ENCODE peak calls at places on chromosomes 4 and X, in six cellular contexts. V, U, R, C, I and G are unnamed samples.

GRCh38 chrX:111447298-111447697 is 35.3 kb upstream of the DCX start:
- DNase-seq in V (no peak), U (no peak), R (peak; percentile 4), C (peak; percentile 56), I (peak; percentile 57), G (peak; percentile 1)

GRCh38 chr4:16875487-16875886 is 23.0 kb downstream of the LDB2 start:
- DNase-seq in V (peak; percentile 97), U (peak; percentile 28), R (no peak), C (peak; percentile 86), I (no peak), G (peak; percentile 96)

GRCh38 chrX:10423716-10424115 is 196.7 kb downstream of the MID1 start:
- DNase-seq in V (no peak), U (no peak), R (no peak), C (no peak), I (no peak), G (no peak)

GRCh38 chrX:2867191-2867590 is 38.5 kb downstream of the GYG2 start:
- DNase-seq in V (no peak), U (no peak), R (no peak), C (no peak), I (no peak), G (no peak)

GRCh38 chr4:12439633-12440305 is 1011.1 kb upstream of the HS3ST1 start:
- DNase-seq in V (no peak), U (peak; percentile 80), R (no peak), C (no peak), I (no peak), G (no peak)

GRCh38 chr4:158810487-158811215 is 41.8 kb downstream of the FNIP2 start:
- DNase-seq in V (peak; percentile 99), U (peak; percentile 95), R (peak; percentile 8), C (peak; percentile 36), I (no peak), G (peak; percentile 100)

GRCh38 chr4:70651864-70652506 is 14.3 kb downstream of the JCHAIN start:
- DNase-seq in V (peak; percentile 59), U (peak; percentile 55), R (peak; percentile 52), C (peak; percentile 31), I (peak; percentile 79), G (peak; percentile 6)

GRCh38 chrX:13223868-13224555 is 95.8 kb downstream of the ATXN3L start:
- DNase-seq in V (peak; percentile 86), U (peak; percentile 91), R (peak; percentile 51), C (peak; percentile 89), I (no peak), G (peak; percentile 92)

GRCh38 chr4:127134490-127134889 is 498.3 kb upstream of the INTU start:
- DNase-seq in V (no peak), U (no peak), R (no peak), C (no peak), I (no peak), G (no peak)

DNA sequence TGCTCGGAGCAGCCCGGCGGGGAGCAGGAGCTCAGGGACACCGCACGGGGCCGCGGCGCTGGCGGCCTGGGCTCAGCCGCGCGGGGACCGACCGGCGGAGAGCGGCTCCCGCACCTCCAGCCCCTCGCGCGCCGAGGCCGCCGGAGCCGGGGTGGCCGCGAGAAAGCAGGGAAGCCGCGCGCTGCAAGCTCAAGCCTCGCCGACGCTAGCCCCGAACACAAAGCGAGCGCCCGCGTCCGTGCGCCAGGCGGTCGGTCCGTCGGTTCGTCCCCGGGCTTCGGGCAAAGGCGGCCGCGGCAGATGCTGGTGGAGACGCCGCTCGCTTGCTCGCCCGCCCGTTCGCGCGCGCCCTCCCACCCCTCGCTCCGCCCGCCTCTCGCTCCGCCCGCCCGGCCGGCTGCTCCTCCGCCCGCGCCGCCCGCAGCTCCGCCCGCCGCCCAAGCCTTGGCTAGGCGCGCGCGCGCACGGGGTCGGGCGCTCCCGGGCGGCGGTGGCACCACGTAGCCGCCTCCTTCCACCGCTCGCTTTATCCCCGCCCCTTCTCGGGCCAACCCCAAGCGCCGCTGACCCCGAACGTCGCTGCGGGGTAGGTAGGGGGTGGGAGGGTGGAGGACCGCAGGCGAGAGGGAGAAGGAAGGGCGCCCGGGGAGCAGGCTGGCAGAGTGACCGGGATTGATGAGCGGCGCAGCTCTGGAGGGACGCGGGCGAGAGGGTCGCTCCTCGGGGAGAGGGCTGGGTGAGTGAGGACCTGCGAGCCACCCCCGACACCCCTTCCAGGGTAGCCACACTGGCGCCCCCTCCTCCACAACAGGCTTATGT is at the start of gene TSPAN5:
- DNase-seq in V (peak; percentile 94), U (peak; percentile 82), R (peak; percentile 64), C (peak; percentile 88), I (peak; percentile 93), G (peak; percentile 57)
- TF ChIP-seq EZH2 in V (no peak), U (no peak), R (no peak), C (no peak), I (no peak), G (no peak)

GRCh38 chr4:15689540-15689939 is 7.9 kb downstream of the FAM200B start:
- DNase-seq in V (peak; percentile 37), U (no peak), R (no peak), C (no peak), I (no peak), G (no peak)

GRCh38 chr4:15691346-15692140 is 9.9 kb downstream of the FAM200B start:
- DNase-seq in V (peak; percentile 79), U (peak; percentile 19), R (no peak), C (peak; percentile 86), I (no peak), G (peak; percentile 69)

GRCh38 chr4:15690020-15690809 is 8.6 kb downstream of the FAM200B start:
- DNase-seq in V (peak; percentile 92), U (peak; percentile 68), R (peak; percentile 57), C (peak; percentile 89), I (peak; percentile 87), G (peak; percentile 98)

GRCh38 chr4:15684498-15684897 is 2.9 kb downstream of the FAM200B start:
- DNase-seq in V (no peak), U (no peak), R (no peak), C (no peak), I (peak; percentile 86), G (no peak)

DNA sequence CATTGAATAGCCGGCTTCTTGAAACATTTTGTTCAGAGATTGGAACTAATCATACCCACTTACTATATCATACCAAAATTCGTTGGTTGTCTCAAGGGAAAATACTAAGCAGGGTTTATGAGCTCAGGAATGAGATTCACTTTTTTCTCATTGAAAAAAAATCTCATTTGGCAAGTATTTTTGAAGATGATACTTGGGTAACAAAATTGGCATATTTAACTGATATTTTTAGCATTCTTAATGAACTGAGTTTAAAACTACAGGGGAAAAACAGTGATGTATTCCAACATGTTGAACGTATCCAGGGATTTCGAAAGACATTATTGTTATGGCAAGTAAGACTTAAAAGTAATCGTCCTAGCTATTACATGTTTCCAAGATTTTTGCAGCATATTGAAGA is 6.4 kb downstream of the FAM200B start:
- DNase-seq in V (peak; percentile 48), U (no peak), R (no peak), C (no peak), I (no peak), G (no peak)
- H3K4me1 ChIP-seq in V (peaks cover 67% of the 10 kb centered on the region), U (peaks cover 39% of the 10 kb centered on the region), R (peaks cover 14% of the 10 kb centered on the region), C (peaks cover 46% of the 10 kb centered on the region), I (peaks cover 25% of the 10 kb centered on the region), G (peaks cover 52% of the 10 kb centered on the region)

GRCh38 chr4:134807231-134807745 is 605.7 kb upstream of the PABPC4L start:
- DNase-seq in V (no peak), U (peak; percentile 7), R (no peak), C (no peak), I (no peak), G (no peak)
- TF ChIP-seq EZH2 in V (no peak), U (no peak), R (no peak), C (no peak), I (no peak), G (no peak)

GRCh38 chrX:68697465-68698125 is 50.1 kb downstream of the STARD8 start:
- DNase-seq in V (no peak), U (peak; percentile 53), R (no peak), C (no peak), I (no peak), G (no peak)

GRCh38 chrX:68697036-68697435 is 49.6 kb downstream of the STARD8 start:
- DNase-seq in V (no peak), U (peak; percentile 44), R (no peak), C (no peak), I (no peak), G (no peak)

GRCh38 chrX:68703369-68703768 is 55.9 kb downstream of the STARD8 start:
- DNase-seq in V (no peak), U (no peak), R (no peak), C (no peak), I (peak; percentile 33), G (no peak)

GRCh38 chrX:68698955-68699354 is 51.5 kb downstream of the STARD8 start:
- DNase-seq in V (no peak), U (no peak), R (no peak), C (no peak), I (no peak), G (no peak)

DNA sequence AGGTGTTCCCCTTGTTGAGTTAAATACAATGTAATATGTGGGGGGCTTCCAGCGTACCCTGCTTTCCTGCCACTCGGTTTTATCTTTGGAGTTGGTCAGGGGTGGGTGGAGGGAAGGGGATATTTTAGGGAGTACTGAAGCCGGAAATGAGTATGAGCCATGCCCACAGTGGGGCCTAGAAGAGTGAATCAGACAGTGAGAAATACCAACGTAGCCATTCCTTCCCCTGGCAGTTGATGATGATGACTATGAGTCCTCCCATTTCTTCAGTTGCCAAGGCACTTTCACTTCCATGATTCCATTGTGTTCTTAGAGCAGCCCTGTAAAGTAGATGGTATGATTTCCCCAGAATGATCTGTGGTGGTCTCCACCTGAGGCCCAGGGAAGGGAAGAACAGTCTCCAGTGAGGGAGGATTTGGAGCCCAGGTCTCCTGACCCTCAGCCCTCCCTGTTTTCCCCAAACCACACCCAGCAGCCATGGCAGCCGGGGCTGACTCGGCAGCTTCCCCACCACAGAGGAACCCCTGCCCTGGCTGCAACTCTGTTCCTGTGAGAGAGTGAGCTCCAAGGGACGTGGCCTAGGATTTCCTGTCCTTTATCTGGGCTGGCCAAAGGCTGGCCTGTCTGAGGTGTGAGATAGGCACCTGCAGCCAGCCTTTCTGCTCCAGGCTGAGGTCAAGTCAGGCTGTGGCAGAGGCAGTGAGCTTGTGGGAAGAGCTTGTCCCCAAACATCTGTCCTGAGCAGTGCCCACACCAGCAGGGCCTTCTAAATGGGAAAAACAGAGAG is 52.7 kb downstream of the STARD8 start:
- DNase-seq in V (peak; percentile 81), U (peak; percentile 59), R (no peak), C (no peak), I (no peak), G (peak; percentile 52)
- H3K4me1 ChIP-seq in V (peaks cover 15% of the 10 kb centered on the region), U (peaks cover 65% of the 10 kb centered on the region), R (no peaks in the 10 kb centered on the region), C (no peaks in the 10 kb centered on the region), I (no peaks in the 10 kb centered on the region), G (peaks cover 4% of the 10 kb centered on the region)

DNA sequence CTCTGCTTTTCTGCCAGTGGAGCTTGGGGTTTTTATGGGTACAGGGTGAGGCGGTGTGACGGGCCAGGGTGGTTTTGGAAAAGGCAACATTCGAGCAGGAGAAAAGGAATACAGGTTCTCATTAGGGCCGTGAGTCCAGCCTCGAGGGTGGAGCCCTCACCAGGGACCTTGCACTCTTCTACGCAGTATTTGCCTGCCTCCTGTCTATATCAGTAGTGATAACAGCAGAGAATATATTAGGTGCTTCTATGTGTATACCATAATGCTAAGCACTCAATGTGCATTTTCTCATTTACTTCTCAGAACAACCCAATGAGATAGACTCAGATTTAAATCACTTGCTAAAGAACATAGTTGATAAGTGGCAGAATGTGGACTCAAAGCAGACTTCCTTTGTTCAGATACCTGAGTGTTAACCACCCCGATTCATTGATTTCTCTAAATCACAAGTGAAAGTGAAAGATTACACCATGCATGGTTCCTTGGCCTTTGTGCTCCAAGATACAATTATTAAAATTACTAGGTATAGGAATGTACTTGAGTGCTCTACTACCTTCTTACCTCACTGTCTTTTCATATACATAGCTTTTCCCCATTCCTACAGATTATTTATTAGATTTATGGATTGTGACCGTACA is 404.0 kb downstream of the PCDH7 start:
- DNase-seq in V (no peak), U (no peak), R (no peak), C (no peak), I (no peak), G (no peak)
- TF ChIP-seq EZH2 in V (no peak), U (no peak), R (no peak), C (no peak), I (no peak), G (no peak)

GRCh38 chr4:37995299-37995821 is 35.2 kb downstream of the PTTG2 start:
- DNase-seq in V (no peak), U (no peak), R (no peak), C (no peak), I (no peak), G (no peak)
- H3K4me1 ChIP-seq in V (no peaks in the 10 kb centered on the region), U (no peaks in the 10 kb centered on the region), R (no peaks in the 10 kb centered on the region), C (no peaks in the 10 kb centered on the region), I (peaks cover 26% of the 10 kb centered on the region), G (no peaks in the 10 kb centered on the region)